ENCODE peak calls at places on chromosomes 3 and 15, in nine cellular contexts. C is KG1; V is HS-27A; H is EH; S is CD8-positive, alpha-beta T cell; I is T-cell; Y is activated CD4-positive, alpha-beta T cell treated with anti-CD3 and anti-CD28 coated beads, Interleukin-2, amount 10 ng/mL, durations not matched to agents 7 days and 5 days; D is left cardiac atrium; R is HFFc6. P is an unnamed sample.

GRCh38 chr3:45258317-45258716 is 32.2 kb upstream of the TMEM158 start:
- DNase-seq in C (no peak), V (no peak), H (peak; percentile 28), S (no peak), I (no peak), Y (no peak), D (no peak), R (no peak), P (no peak)

GRCh38 chr3:170690133-170690981 is 104.5 kb upstream of the SLC7A14 start:
- DNase-seq in C (no peak), V (no peak), H (peak; percentile 39), S (peak; percentile 59), I (peak; percentile 7), Y (peak; percentile 41), D (peak; percentile 68), R (peak; percentile 28), P (no peak)

GRCh38 chr15:37045241-37045640 is 55.1 kb downstream of the MEIS2 start:
- DNase-seq in C (no peak), V (no peak), H (no peak), S (no peak), I (no peak), Y (no peak), D (no peak), R (no peak), P (no peak)

GRCh38 chr15:45112592-45113379 is 1.2 kb downstream of the DUOX2 start:
- DNase-seq in C (no peak), V (no peak), H (no peak), S (no peak), I (no peak), Y (no peak), D (no peak), R (no peak), P (no peak)

GRCh38 chr15:49530106-49530505 is 90.5 kb downstream of the FAM227B start:
- DNase-seq in C (no peak), V (peak; percentile 3), H (peak; percentile 28), S (no peak), I (no peak), Y (no peak), D (no peak), R (no peak), P (no peak)

GRCh38 chr3:133894334-133895207 is 1.1 kb downstream of the RAB6B start:
- DNase-seq in C (no peak), V (no peak), H (no peak), S (no peak), I (no peak), Y (no peak), D (no peak), R (no peak), P (no peak)

GRCh38 chr15:62278534-62278933 is 113.4 kb upstream of the C2CD4B start:
- DNase-seq in C (no peak), V (no peak), H (no peak), S (no peak), I (no peak), Y (no peak), D (no peak), R (no peak), P (no peak)

GRCh38 chr3:42670051-42670576 is 15.2 kb upstream of the KLHL40 start:
- DNase-seq in C (no peak), V (no peak), H (no peak), S (no peak), I (no peak), Y (no peak), D (no peak), R (no peak), P (no peak)

GRCh38 chr3:66755924-66756323 is 242.2 kb upstream of the KBTBD8 start:
- DNase-seq in C (no peak), V (no peak), H (no peak), S (no peak), I (no peak), Y (no peak), D (no peak), R (no peak), P (no peak)

GRCh38 chr3:2303567-2303966 is 204.9 kb downstream of the CNTN4 start:
- DNase-seq in C (peak; percentile 18), V (no peak), H (no peak), S (no peak), I (no peak), Y (peak; percentile 8), D (no peak), R (no peak), P (no peak)

P was measured in cortex of kidney.